ENCODE peak calls at places on chromosomes 5 and 9, in four cellular contexts. P is D721Med; B is breast epithelium; T is CD8-positive, alpha-beta T cell. C is an unnamed sample.

GRCh38 chr9:122367065-122367464 is 3.8 kb upstream of the PTGS1 start:
- DNase-seq in B (no peak), P (no peak), T (no peak), C (no peak)

GRCh38 chr5:139141841-139142240 is 56.3 kb downstream of the SIL1 start:
- DNase-seq in P (no peak), T (no peak), B (peak; percentile 47), C (peak; percentile 95)

GRCh38 chr9:101574773-101575333 is 19.9 kb downstream of the PPP3R2 start:
- DNase-seq in P (no peak), B (no peak), T (no peak), C (no peak)

GRCh38 chr9:128636024-128636390 is 20.6 kb downstream of the DYNC2I2 start:
- DNase-seq in B (peak; percentile 67), T (no peak), P (no peak), C (no peak)

GRCh38 chr5:107269256-107269655 is 401.5 kb downstream of the EFNA5 start:
- DNase-seq in P (no peak), B (no peak), T (no peak), C (no peak)

GRCh38 chr9:81666123-81666522 is 23.2 kb downstream of the TLE1 start:
- DNase-seq in B (no peak), T (no peak), P (no peak), C (no peak)

GRCh38 chr5:137040641-137041340 is 458.3 kb downstream of the SPOCK1 start:
- DNase-seq in T (no peak), P (no peak), B (no peak), C (no peak)

GRCh38 chr9:132798817-132799790 is 79.0 kb downstream of the AK8 start:
- DNase-seq in P (no peak), B (no peak), T (no peak), C (peak; percentile 4)

GRCh38 chr9:93116049-93116961 is 17.7 kb downstream of the NINJ1 start:
- DNase-seq in B (peak; percentile 70), P (peak; percentile 12), T (no peak), C (peak; percentile 91)

GRCh38 chr5:5487961-5488360 is 65.5 kb downstream of the ICE1 start:
- DNase-seq in P (no peak), T (no peak), B (no peak), C (peak; percentile 18)

GRCh38 chr9:38284768-38285080 is 107.8 kb upstream of the ALDH1B1 start:
- DNase-seq in B (no peak), T (no peak), P (peak; percentile 56), C (no peak)

DNA sequence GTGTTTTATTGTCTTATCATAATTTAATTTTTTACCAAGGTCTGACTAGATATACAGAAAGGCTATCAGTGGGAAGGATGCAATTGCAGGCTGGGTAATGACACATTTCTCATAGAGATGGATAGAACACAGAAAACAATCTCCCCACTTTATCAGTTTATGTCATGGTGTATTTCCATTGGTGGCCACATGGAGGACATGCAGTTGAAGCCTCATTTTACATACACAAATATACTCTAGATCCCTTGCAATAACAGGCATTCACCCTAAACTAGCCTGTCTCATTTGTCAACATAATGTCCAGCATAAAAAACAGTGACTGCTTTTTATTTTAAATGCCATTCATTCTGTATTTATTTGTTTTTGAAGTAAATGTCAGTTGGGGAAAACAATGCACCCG is 526.3 kb downstream of the GABRG2 start:
- DNase-seq in P (no peak), T (no peak), B (no peak), C (no peak)
- TF ChIP-seq CTCF in P (peak; percentile 33), T (no peak), B (no peak), C (no peak)

DNA sequence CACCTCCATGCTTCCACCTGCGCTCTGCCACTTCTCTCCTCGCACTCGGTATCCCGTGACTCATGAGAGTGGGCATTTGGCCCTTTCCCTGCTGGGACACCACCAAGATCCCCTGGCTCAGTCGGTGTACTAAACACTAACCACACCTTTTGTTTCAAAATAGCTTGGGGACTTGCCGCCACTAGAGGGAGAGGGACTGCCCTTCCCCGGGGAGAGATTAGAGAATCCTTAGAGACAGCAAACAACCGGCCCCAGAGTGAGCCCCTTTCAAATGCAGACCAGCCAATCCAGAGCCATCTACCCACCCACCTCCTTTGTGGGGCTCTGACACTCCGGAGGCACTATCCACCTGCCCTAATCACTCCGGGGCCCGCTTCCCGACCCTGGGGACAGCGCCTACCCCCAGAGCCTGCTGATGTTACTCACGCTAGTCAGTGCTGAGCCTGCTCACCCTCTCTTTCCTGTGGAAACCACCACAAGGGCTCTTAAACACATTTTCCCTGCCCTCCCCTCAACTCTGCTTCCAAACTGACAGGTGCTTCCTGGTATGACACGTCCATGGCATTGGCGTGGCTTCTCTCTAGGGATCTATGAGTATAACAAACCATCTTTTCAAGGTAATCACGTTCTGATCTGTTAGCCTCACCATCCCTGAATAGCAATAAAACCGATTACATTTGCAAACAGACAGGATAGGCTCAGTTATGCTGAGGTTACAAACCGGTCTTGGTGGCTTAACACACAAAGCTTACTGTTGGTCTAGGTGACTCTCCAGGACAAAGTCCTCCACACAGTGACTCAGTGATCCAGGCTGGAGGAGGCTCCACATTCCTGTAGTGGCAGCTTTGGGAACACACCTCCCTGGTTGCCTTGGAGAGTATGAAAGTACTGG is 180.1 kb upstream of the MVB12B start:
- DNase-seq in B (peak; percentile 15), P (peak; percentile 39), T (no peak), C (peak; percentile 12)
- TF ChIP-seq CTCF in B (no peak), P (peak; percentile 26), T (no peak), C (peak; percentile 56)

DNA sequence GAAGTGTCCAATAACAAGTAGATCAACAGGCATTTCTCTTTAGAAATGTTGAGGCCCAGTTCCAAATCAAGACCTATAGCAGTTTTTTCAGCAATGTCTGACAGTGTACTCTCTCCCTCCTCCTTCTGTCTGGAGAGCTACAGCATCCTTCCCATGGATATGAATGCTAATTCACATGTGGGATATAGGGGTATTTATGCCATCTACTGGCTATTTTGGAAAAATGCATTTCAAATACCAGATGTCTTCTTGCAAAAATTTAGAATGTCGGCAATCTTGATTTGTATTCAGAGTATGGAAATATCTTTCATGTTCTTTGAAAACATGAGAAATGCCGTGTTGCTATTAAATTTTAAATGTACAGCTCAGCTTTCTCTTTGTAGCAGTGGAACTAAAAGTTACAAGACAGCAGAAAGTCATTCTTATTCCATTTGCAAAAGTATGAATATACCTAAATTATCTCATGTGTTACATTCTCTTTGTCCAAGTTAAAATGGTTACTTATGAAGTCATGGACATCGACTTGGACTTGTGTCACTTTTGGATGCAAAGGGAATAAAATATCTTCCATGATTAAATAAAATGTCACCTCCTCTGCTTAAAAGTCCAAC is 647.8 kb downstream of the TAF11L14 start:
- DNase-seq in T (no peak), P (peak; percentile 26), B (no peak), C (peak; percentile 82)
- TF ChIP-seq CTCF in T (no peak), P (peak; percentile 62), B (no peak), C (peak; percentile 63)

DNA sequence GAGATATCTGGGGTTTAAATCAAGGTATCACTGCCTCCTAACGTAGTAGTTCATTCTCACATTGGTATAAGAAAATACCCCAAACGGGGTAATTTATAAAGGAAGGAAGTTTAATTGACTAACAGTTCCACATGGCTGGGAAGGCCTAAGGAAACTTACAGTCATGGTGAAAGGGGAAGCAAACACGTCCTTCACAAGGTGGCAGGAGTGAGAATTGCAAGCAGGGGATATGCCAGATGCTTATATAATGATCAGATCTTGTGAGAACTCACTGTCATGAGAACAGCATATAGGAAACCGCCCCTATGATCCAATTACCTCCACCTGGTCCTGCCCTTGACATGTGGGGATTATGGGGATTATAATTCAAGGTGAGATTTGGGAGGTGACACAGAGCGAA is 1280.2 kb upstream of the C9orf72 start:
- DNase-seq in P (no peak), B (no peak), T (no peak), C (no peak)
- TF ChIP-seq CTCF in P (no peak), B (no peak), T (no peak), C (no peak)

DNA sequence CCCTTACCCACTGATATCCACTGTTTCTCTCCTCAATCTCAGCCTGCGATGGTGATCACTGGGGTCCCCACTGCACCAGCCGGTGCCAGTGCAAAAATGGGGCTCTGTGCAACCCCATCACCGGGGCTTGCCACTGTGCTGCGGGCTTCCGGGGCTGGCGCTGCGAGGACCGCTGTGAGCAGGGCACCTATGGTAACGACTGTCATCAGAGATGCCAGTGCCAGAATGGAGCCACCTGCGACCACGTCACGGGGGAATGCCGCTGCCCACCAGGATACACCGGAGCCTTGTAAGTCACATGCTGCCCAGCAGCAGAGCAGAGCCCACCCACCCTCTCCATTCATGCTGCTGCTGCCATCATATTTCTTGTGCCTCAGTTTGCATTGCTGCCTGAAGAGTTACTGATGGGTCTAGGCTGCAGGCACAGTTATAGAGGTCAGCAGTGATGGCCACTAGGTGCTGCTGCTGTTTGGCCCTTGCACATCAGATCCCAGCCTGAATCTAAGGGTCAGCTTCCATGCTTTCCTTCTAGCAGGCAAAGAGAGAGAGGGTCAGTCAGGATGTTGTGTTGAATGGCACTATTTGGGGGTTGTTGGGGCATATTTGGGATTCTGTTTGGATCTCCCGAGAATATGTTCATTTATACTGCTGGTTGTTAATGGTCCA is 106.0 kb downstream of the MEGF10 start:
- DNase-seq in P (no peak), B (no peak), T (no peak), C (no peak)
- TF ChIP-seq CTCF in P (no peak), B (no peak), T (no peak), C (peak; percentile 16)